ENCODE peak calls at places on chromosomes 7 and 10, in ten cellular contexts. One of them, this sample, is unnamed. For H3K9me3, the result is how much of the 10 kb centered on the place peaks cover.

GRCh38 chr7:128311003-128311402 is 32.7 kb downstream of the RBM28 start:
- DNase-seq in neuronal stem cell: no peak
- DNase-seq in mammary epithelial cell: no peak
- DNase-seq in CD8-positive, alpha-beta memory T cell: no peak
- DNase-seq in cardiac muscle cell: no peak
- DNase-seq in endodermal cell: no peak
- DNase-seq in CD8-positive, alpha-beta T cell: no peak
- DNase-seq in DND-41: no peak
- DNase-seq in osteoblast: no peak
- DNase-seq in IMR-90: peak
- DNase-seq in this sample: no peak

GRCh38 chr10:101564490-101564991 is 23.5 kb downstream of the POLL start:
- DNase-seq in CD8-positive, alpha-beta memory T cell: no peak
- DNase-seq in IMR-90: no peak
- DNase-seq in osteoblast: no peak
- DNase-seq in endodermal cell: peak
- DNase-seq in cardiac muscle cell: no peak
- DNase-seq in neuronal stem cell: no peak
- DNase-seq in CD8-positive, alpha-beta T cell: no peak
- DNase-seq in mammary epithelial cell: no peak
- DNase-seq in DND-41: peak
- DNase-seq in this sample: no peak

GRCh38 chr10:43680035-43680434 is 31.4 kb upstream of the ZNF32 start:
- DNase-seq in IMR-90: peak
- DNase-seq in osteoblast: no peak
- DNase-seq in CD8-positive, alpha-beta T cell: no peak
- DNase-seq in endodermal cell: no peak
- DNase-seq in CD8-positive, alpha-beta memory T cell: no peak
- DNase-seq in neuronal stem cell: no peak
- DNase-seq in DND-41: no peak
- DNase-seq in cardiac muscle cell: no peak
- DNase-seq in mammary epithelial cell: peak
- DNase-seq in this sample: peak

GRCh38 chr7:52431082-52431815 is 604.2 kb upstream of the POM121L12 start:
- DNase-seq in cardiac muscle cell: no peak
- DNase-seq in mammary epithelial cell: no peak
- DNase-seq in DND-41: no peak
- DNase-seq in neuronal stem cell: no peak
- DNase-seq in CD8-positive, alpha-beta T cell: no peak
- DNase-seq in osteoblast: no peak
- DNase-seq in endodermal cell: no peak
- DNase-seq in CD8-positive, alpha-beta memory T cell: no peak
- DNase-seq in IMR-90: no peak
- DNase-seq in this sample: no peak

GRCh38 chr7:68720722-68721121 is 877.6 kb upstream of the AUTS2 start:
- DNase-seq in CD8-positive, alpha-beta memory T cell: no peak
- DNase-seq in DND-41: no peak
- DNase-seq in neuronal stem cell: no peak
- DNase-seq in IMR-90: peak
- DNase-seq in osteoblast: peak
- DNase-seq in CD8-positive, alpha-beta T cell: no peak
- DNase-seq in cardiac muscle cell: no peak
- DNase-seq in mammary epithelial cell: no peak
- DNase-seq in endodermal cell: no peak
- DNase-seq in this sample: peak

GRCh38 chr10:24901686-24902399 is 50.6 kb downstream of the PRTFDC1 start:
- DNase-seq in neuronal stem cell: no peak
- DNase-seq in endodermal cell: no peak
- DNase-seq in mammary epithelial cell: peak
- DNase-seq in cardiac muscle cell: no peak
- DNase-seq in CD8-positive, alpha-beta memory T cell: no peak
- DNase-seq in DND-41: no peak
- DNase-seq in CD8-positive, alpha-beta T cell: no peak
- DNase-seq in IMR-90: peak
- DNase-seq in osteoblast: peak
- DNase-seq in this sample: peak

GRCh38 chr7:81299272-81299671 is 380.4 kb upstream of the SEMA3C start:
- DNase-seq in neuronal stem cell: no peak
- DNase-seq in mammary epithelial cell: peak
- DNase-seq in osteoblast: peak
- DNase-seq in endodermal cell: no peak
- DNase-seq in CD8-positive, alpha-beta T cell: no peak
- DNase-seq in IMR-90: peak
- DNase-seq in cardiac muscle cell: peak
- DNase-seq in DND-41: no peak
- DNase-seq in CD8-positive, alpha-beta memory T cell: no peak
- DNase-seq in this sample: peak

GRCh38 chr10:112832361-112832878 is 117.6 kb upstream of the TCF7L2 start:
- DNase-seq in endodermal cell: peak
- DNase-seq in CD8-positive, alpha-beta T cell: no peak
- DNase-seq in DND-41: no peak
- DNase-seq in CD8-positive, alpha-beta memory T cell: no peak
- DNase-seq in mammary epithelial cell: peak
- DNase-seq in IMR-90: peak
- DNase-seq in cardiac muscle cell: no peak
- DNase-seq in osteoblast: no peak
- DNase-seq in neuronal stem cell: no peak
- DNase-seq in this sample: no peak

GRCh38 chr10:116787893-116788665 is 45.7 kb upstream of the HSPA12A start:
- DNase-seq in CD8-positive, alpha-beta memory T cell: peak
- DNase-seq in endodermal cell: peak
- DNase-seq in osteoblast: peak
- DNase-seq in IMR-90: peak
- DNase-seq in DND-41: peak
- DNase-seq in mammary epithelial cell: peak
- DNase-seq in cardiac muscle cell: peak
- DNase-seq in CD8-positive, alpha-beta T cell: peak
- DNase-seq in neuronal stem cell: peak
- DNase-seq in this sample: peak
- H3K4me3 ChIP-seq in CD8-positive, alpha-beta memory T cell: peak
- H3K4me3 ChIP-seq in endodermal cell: peak
- H3K4me3 ChIP-seq in osteoblast: peak
- H3K4me3 ChIP-seq in IMR-90: peak
- H3K4me3 ChIP-seq in DND-41: no peak
- H3K4me3 ChIP-seq in mammary epithelial cell: peak
- H3K4me3 ChIP-seq in cardiac muscle cell: no peak
- H3K4me3 ChIP-seq in CD8-positive, alpha-beta T cell: no peak
- H3K4me3 ChIP-seq in neuronal stem cell: no peak
- H3K4me3 ChIP-seq in this sample: peak

GRCh38 chr7:4174016-4174415 is 508.1 kb upstream of the FOXK1 start:
- DNase-seq in endodermal cell: no peak
- DNase-seq in CD8-positive, alpha-beta T cell: no peak
- DNase-seq in mammary epithelial cell: no peak
- DNase-seq in osteoblast: no peak
- DNase-seq in neuronal stem cell: no peak
- DNase-seq in IMR-90: no peak
- DNase-seq in DND-41: no peak
- DNase-seq in cardiac muscle cell: no peak
- DNase-seq in CD8-positive, alpha-beta memory T cell: no peak
- DNase-seq in this sample: no peak

GRCh38 chr7:4175346-4175973 is 506.6 kb upstream of the FOXK1 start:
- DNase-seq in neuronal stem cell: no peak
- DNase-seq in osteoblast: no peak
- DNase-seq in mammary epithelial cell: no peak
- DNase-seq in cardiac muscle cell: no peak
- DNase-seq in CD8-positive, alpha-beta T cell: no peak
- DNase-seq in endodermal cell: no peak
- DNase-seq in DND-41: no peak
- DNase-seq in CD8-positive, alpha-beta memory T cell: no peak
- DNase-seq in IMR-90: no peak
- DNase-seq in this sample: no peak

GRCh38 chr7:4173615-4174014 is 508.5 kb upstream of the FOXK1 start:
- DNase-seq in mammary epithelial cell: no peak
- DNase-seq in osteoblast: no peak
- DNase-seq in cardiac muscle cell: no peak
- DNase-seq in CD8-positive, alpha-beta T cell: no peak
- DNase-seq in CD8-positive, alpha-beta memory T cell: no peak
- DNase-seq in IMR-90: no peak
- DNase-seq in neuronal stem cell: no peak
- DNase-seq in endodermal cell: no peak
- DNase-seq in DND-41: no peak
- DNase-seq in this sample: no peak

GRCh38 chr7:4174451-4174850 is 507.6 kb upstream of the FOXK1 start:
- DNase-seq in CD8-positive, alpha-beta memory T cell: no peak
- DNase-seq in CD8-positive, alpha-beta T cell: no peak
- DNase-seq in cardiac muscle cell: no peak
- DNase-seq in neuronal stem cell: no peak
- DNase-seq in osteoblast: no peak
- DNase-seq in IMR-90: no peak
- DNase-seq in mammary epithelial cell: no peak
- DNase-seq in endodermal cell: no peak
- DNase-seq in DND-41: no peak
- DNase-seq in this sample: no peak

GRCh38 chr7:4174884-4175283 is 507.2 kb upstream of the FOXK1 start:
- DNase-seq in mammary epithelial cell: no peak
- DNase-seq in endodermal cell: no peak
- DNase-seq in CD8-positive, alpha-beta T cell: no peak
- DNase-seq in cardiac muscle cell: no peak
- DNase-seq in osteoblast: no peak
- DNase-seq in CD8-positive, alpha-beta memory T cell: no peak
- DNase-seq in DND-41: no peak
- DNase-seq in neuronal stem cell: no peak
- DNase-seq in IMR-90: no peak
- DNase-seq in this sample: no peak
- H3K9me3 ChIP-seq in mammary epithelial cell: under half
- H3K9me3 ChIP-seq in endodermal cell: under half
- H3K9me3 ChIP-seq in CD8-positive, alpha-beta T cell: under half
- H3K9me3 ChIP-seq in cardiac muscle cell: under half
- H3K9me3 ChIP-seq in osteoblast: under half
- H3K9me3 ChIP-seq in CD8-positive, alpha-beta memory T cell: under half
- H3K9me3 ChIP-seq in DND-41: under half
- H3K9me3 ChIP-seq in neuronal stem cell: under half
- H3K9me3 ChIP-seq in IMR-90: under half
- H3K9me3 ChIP-seq in this sample: under half

GRCh38 chr7:82444220-82445049 is 858 bp upstream of the CACNA2D1 start:
- DNase-seq in DND-41: no peak
- DNase-seq in IMR-90: no peak
- DNase-seq in endodermal cell: no peak
- DNase-seq in osteoblast: peak
- DNase-seq in CD8-positive, alpha-beta memory T cell: no peak
- DNase-seq in neuronal stem cell: peak
- DNase-seq in cardiac muscle cell: peak
- DNase-seq in mammary epithelial cell: peak
- DNase-seq in CD8-positive, alpha-beta T cell: no peak
- DNase-seq in this sample: no peak
- H3K4me3 ChIP-seq in DND-41: no peak
- H3K4me3 ChIP-seq in IMR-90: peak
- H3K4me3 ChIP-seq in endodermal cell: peak
- H3K4me3 ChIP-seq in osteoblast: peak
- H3K4me3 ChIP-seq in CD8-positive, alpha-beta memory T cell: no peak
- H3K4me3 ChIP-seq in neuronal stem cell: peak
- H3K4me3 ChIP-seq in cardiac muscle cell: peak
- H3K4me3 ChIP-seq in mammary epithelial cell: peak
- H3K4me3 ChIP-seq in CD8-positive, alpha-beta T cell: no peak
- H3K4me3 ChIP-seq in this sample: peak

GRCh38 chr10:108775911-108776475 is 1147.3 kb downstream of the XPNPEP1 start:
- DNase-seq in neuronal stem cell: no peak
- DNase-seq in CD8-positive, alpha-beta T cell: no peak
- DNase-seq in endodermal cell: no peak
- DNase-seq in IMR-90: peak
- DNase-seq in DND-41: no peak
- DNase-seq in osteoblast: no peak
- DNase-seq in CD8-positive, alpha-beta memory T cell: no peak
- DNase-seq in mammary epithelial cell: no peak
- DNase-seq in cardiac muscle cell: no peak
- DNase-seq in this sample: no peak
- H3K9me3 ChIP-seq in neuronal stem cell: under half
- H3K9me3 ChIP-seq in CD8-positive, alpha-beta T cell: under half
- H3K9me3 ChIP-seq in endodermal cell: half or more
- H3K9me3 ChIP-seq in IMR-90: under half
- H3K9me3 ChIP-seq in DND-41: under half
- H3K9me3 ChIP-seq in osteoblast: under half
- H3K9me3 ChIP-seq in CD8-positive, alpha-beta memory T cell: under half
- H3K9me3 ChIP-seq in mammary epithelial cell: under half
- H3K9me3 ChIP-seq in cardiac muscle cell: under half
- H3K9me3 ChIP-seq in this sample: under half

DNA sequence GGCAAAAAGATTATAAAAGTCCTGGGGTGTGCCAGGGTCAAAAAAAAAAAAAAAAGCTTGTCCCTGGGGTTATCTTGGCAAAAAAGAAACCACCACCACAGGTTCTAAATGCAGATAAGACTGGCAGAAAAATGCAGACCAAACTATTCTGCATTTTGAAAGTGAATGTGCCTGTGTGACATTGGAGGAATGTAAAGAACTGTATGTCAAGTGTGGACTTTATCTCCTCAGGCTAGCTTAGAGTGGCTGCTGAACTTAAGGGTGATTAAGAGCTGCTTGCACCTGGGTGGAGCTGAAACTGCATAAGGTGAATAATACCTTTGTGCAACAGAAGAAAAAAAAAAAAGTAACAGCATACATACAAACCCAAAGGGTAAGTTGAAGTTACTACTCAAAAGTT is 1.3 kb upstream of the NAPEPLD start:
- DNase-seq in cardiac muscle cell: peak
- DNase-seq in mammary epithelial cell: peak
- DNase-seq in endodermal cell: no peak
- DNase-seq in neuronal stem cell: no peak
- DNase-seq in CD8-positive, alpha-beta memory T cell: no peak
- DNase-seq in CD8-positive, alpha-beta T cell: no peak
- DNase-seq in IMR-90: no peak
- DNase-seq in osteoblast: no peak
- DNase-seq in DND-41: no peak
- DNase-seq in this sample: no peak
- H3K4me3 ChIP-seq in cardiac muscle cell: peak
- H3K4me3 ChIP-seq in mammary epithelial cell: no peak
- H3K4me3 ChIP-seq in endodermal cell: peak
- H3K4me3 ChIP-seq in neuronal stem cell: no peak
- H3K4me3 ChIP-seq in CD8-positive, alpha-beta memory T cell: peak
- H3K4me3 ChIP-seq in CD8-positive, alpha-beta T cell: no peak
- H3K4me3 ChIP-seq in IMR-90: no peak
- H3K4me3 ChIP-seq in osteoblast: no peak
- H3K4me3 ChIP-seq in DND-41: peak
- H3K4me3 ChIP-seq in this sample: peak

DNA sequence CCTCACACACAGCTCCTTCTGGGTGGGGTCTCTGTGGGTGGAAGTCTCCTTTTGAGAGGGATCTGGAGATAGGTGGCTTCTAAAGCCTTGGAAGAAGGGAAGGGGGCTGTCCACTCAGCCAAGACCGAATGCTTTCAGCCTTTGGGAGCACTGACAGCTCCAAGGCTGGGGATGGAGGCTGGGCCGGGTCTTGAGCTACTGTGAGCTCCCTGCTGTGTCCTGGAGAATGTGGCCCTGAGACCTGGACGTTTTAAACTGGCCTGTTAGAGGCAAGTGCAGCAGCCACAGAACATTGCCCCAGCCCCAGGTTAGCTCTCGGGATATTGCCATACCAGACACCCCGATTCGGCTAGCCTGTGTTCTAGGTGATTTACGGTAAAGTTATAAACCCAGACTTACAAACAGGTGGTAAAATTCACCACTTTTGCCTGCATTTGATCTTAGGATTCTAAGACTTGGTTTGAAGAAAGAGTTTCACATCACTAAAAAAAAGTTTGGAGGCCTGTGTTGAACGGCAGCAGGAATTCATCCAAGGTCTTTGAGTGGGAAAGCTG is 548.5 kb upstream of the FOXK1 start:
- DNase-seq in endodermal cell: no peak
- DNase-seq in mammary epithelial cell: no peak
- DNase-seq in CD8-positive, alpha-beta T cell: no peak
- DNase-seq in IMR-90: no peak
- DNase-seq in cardiac muscle cell: no peak
- DNase-seq in osteoblast: peak
- DNase-seq in CD8-positive, alpha-beta memory T cell: no peak
- DNase-seq in DND-41: no peak
- DNase-seq in neuronal stem cell: no peak
- DNase-seq in this sample: no peak
- H3K9me3 ChIP-seq in endodermal cell: under half
- H3K9me3 ChIP-seq in mammary epithelial cell: under half
- H3K9me3 ChIP-seq in CD8-positive, alpha-beta T cell: under half
- H3K9me3 ChIP-seq in IMR-90: under half
- H3K9me3 ChIP-seq in cardiac muscle cell: under half
- H3K9me3 ChIP-seq in osteoblast: under half
- H3K9me3 ChIP-seq in CD8-positive, alpha-beta memory T cell: under half
- H3K9me3 ChIP-seq in DND-41: under half
- H3K9me3 ChIP-seq in neuronal stem cell: under half
- H3K9me3 ChIP-seq in this sample: under half

This sample was measured in MG63.